ENCODE peak calls at places on chromosomes 11 and 22, in four cellular contexts. H is AG10803, G is fibroblast of mammary gland, K is GM23338. X is an unnamed sample.
A peak's percentile ranks its signal among the peaks of the same experiment; 100 is the strongest.

GRCh38 chr11:58058276-58059010 is 27.7 kb downstream of the OR6Q1 start:
- DNase-seq in G (no peak), H (no peak), K (no peak), X (peak; percentile 24)

GRCh38 chr11:95912902-95913560 is 10.9 kb downstream of the MTMR2 start:
- DNase-seq in K (no peak), H (peak; percentile 70), G (peak; percentile 92), X (no peak)

GRCh38 chr11:113279591-113279990 is 34.8 kb upstream of the TTC12 start:
- DNase-seq in H (no peak), K (no peak), G (no peak), X (no peak)

GRCh38 chr11:58900479-58901420 is 38.5 kb upstream of the GLYATL1 start:
- DNase-seq in G (peak; percentile 80), K (peak; percentile 96), H (peak; percentile 63), X (peak; percentile 63)

GRCh38 chr22:24003887-24004286 is 1.4 kb downstream of the GSTT4 start:
- DNase-seq in H (no peak), K (no peak), G (no peak), X (no peak)

GRCh38 chr11:104705475-104706195 is 192.6 kb downstream of the CASP12 start:
- DNase-seq in G (no peak), H (peak; percentile 1), K (no peak), X (no peak)

GRCh38 chr22:38564669-38565068 is 5.3 kb downstream of the DMC1 start:
- DNase-seq in H (peak; percentile 51), G (peak; percentile 17), K (no peak), X (no peak)

GRCh38 chr22:38970548-38970947 is 11.6 kb upstream of the APOBEC3B start:
- DNase-seq in H (no peak), K (no peak), G (no peak), X (no peak)

GRCh38 chr11:65502274-65502851 is 3.5 kb downstream of the MALAT1 start:
- DNase-seq in G (peak; percentile 49), K (no peak), H (peak; percentile 59), X (no peak)

GRCh38 chr22:19687561-19688300 is 26.6 kb upstream of the SEPTIN5 start:
- DNase-seq in K (no peak), G (no peak), H (peak; percentile 24), X (peak; percentile 66)

DNA sequence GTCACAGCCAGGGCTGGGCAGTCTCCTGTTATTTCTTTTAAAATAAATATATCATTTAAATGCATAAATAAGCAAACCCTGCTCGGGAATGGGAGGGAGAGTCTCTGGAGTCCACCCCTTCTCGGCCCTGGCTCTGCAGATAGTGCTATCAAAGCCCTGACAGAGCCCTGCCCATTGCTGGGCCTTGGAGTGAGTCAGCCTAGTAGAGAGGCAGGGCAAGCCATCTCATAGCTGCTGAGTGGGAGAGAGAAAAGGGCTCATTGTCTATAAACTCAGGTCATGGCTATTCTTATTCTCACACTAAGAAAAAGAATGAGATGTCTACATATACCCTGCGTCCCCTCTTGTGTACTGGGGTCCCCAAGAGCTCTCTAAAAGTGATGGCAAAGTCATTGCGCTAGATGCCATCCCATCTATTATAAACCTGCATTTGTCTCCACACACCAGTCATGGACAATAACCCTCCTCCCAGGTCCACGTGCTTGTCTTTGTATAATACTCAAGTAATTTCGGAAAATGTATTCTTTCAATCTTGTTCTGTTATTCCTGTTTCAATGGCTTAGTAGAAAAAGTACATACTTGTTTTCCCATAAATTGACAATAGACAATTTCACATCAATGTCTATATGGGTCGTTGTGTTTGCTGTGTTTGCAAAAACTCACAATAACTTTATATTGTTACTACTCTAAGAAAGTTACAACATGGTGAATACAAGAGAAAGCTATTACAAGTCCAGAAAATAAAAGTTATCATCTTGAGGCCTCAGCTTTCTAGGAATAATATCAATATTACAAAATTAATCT is 13.4 kb downstream of the OR51B4 start:
- DNase-seq in K (no peak), G (peak; percentile 12), H (no peak), X (no peak)
- H3K4me3 ChIP-seq in K (no peak overlapping the region), G (no peak overlapping the region), H (no peak overlapping the region), X (no peak overlapping the region)

DNA sequence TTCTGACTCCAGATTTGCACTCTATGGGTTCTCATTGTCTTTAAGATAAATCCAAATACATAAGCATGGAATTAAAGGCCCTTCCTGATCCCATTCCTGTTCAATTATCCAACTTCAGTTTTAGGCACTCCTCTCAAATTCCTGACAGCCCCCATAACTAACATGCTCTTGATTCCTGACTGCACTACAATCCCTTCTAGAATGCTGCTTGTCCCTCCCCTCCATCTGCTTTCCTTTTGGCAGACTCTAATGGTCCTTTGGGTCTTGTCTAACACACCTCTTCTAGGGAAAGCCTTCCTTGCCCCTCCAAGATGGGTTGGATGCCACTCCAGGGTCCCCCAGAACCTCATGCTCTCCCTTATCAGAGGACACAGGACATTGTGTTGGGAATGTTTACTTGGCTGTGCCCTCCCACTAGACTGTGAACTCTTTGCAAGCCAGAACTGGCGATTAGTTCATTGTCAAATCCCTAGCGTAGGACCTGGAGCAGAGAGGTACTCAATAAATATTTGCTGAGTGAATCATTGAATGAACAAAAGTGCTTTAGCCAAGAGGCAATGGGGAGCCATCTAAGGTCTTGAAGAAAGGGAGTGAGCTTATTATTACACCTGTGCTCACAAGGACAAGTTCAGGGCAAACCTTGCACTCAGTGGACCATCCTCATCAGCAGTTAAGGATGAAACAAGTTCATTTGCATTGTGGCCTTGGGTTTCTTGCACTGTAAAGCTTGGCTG is 1.2 kb upstream of the RASSF10 start:
- DNase-seq in H (no peak), G (no peak), K (no peak), X (no peak)
- H3K4me3 ChIP-seq in H (no peak overlapping the region), G (no peak overlapping the region), K (peak overlapping the region; percentile 70), X (peak overlapping the region; percentile 44)

DNA sequence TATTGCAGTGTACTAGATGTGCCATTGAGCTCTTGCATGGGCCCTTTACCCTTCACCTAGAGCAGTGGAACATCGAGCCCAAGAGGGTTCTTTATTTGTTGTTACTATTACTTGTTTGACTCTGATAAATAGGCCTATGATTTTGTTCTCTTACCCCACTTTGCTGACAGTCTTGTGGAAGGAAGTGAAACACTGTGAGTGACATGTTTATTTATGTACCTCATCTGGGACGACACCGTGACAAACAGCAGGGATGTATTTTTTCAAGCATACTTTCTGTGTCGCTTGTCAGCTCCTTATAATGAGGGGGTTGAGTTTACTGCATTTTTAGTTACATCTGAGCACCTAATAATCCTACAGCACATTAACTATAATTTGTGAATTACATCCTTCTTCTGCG is 1010.3 kb upstream of the TENM4 start:
- DNase-seq in K (no peak), H (no peak), G (no peak), X (no peak)
- H3K4me3 ChIP-seq in K (no peak overlapping the region), H (no peak overlapping the region), G (no peak overlapping the region), X (no peak overlapping the region)

GRCh38 chr11:128716661-128717210 is 22.9 kb downstream of the FLI1 start:
- DNase-seq in K (peak; percentile 18), H (no peak), G (no peak), X (no peak)
- H3K4me3 ChIP-seq in K (no peak overlapping the region), H (no peak overlapping the region), G (no peak overlapping the region), X (peak overlapping the region; percentile 11)

GRCh38 chr11:64027619-64028397 is 7.9 kb upstream of the FLRT1 start:
- DNase-seq in H (no peak), K (no peak), G (no peak), X (no peak)
- H3K4me3 ChIP-seq in H (no peak overlapping the region), K (peak overlapping the region; percentile 41), G (no peak overlapping the region), X (no peak overlapping the region)

GRCh38 chr11:1548221-1549070 is 23.6 kb downstream of the DUSP8 start:
- DNase-seq in H (peak; percentile 40), K (peak; percentile 76), G (peak; percentile 10), X (peak; percentile 88)
- H3K4me3 ChIP-seq in H (no peak overlapping the region), K (peak overlapping the region; percentile 60), G (no peak overlapping the region), X (peak overlapping the region; percentile 53)

GRCh38 chr11:63565728-63566127 is 2.5 kb upstream of the PLAAT2 start:
- DNase-seq in K (no peak), H (no peak), G (no peak), X (no peak)

GRCh38 chr11:63564056-63564784 is 1.0 kb upstream of the PLAAT2 start:
- DNase-seq in K (no peak), G (no peak), H (no peak), X (no peak)

GRCh38 chr11:63560506-63561179 is 2.5 kb downstream of the PLAAT2 start:
- DNase-seq in K (no peak), G (no peak), H (no peak), X (peak; percentile 88)

GRCh38 chr11:63564785-63565350 is 1.7 kb upstream of the PLAAT2 start:
- DNase-seq in H (no peak), G (no peak), K (no peak), X (no peak)

GRCh38 chr11:63563201-63564055 is at the start of gene PLAAT2:
- DNase-seq in K (no peak), G (no peak), H (no peak), X (no peak)
- H3K4me3 ChIP-seq in K (no peak within 1 kb of the TSS), G (no peak within 1 kb of the TSS), H (no peak within 1 kb of the TSS), X (no peak within 1 kb of the TSS)

GRCh38 chr11:67507891-67508485 is at the start of gene CDK2AP2:
- DNase-seq in G (peak; percentile 99), K (peak; percentile 100), H (peak; percentile 100), X (peak; percentile 99)

GRCh38 chr11:67504950-67505561 is at the start of gene PITPNM1:
- DNase-seq in G (no peak), K (peak; percentile 75), H (peak; percentile 29), X (peak; percentile 97)

GRCh38 chr11:67505605-67506396 is 638 bp upstream of the PITPNM1 start:
- DNase-seq in H (peak; percentile 93), G (peak; percentile 90), K (peak; percentile 94), X (peak; percentile 98)

GRCh38 chr11:67507242-67507890 is 596 bp downstream of the CDK2AP2 start:
- DNase-seq in H (peak; percentile 64), K (peak; percentile 93), G (peak; percentile 74), X (peak; percentile 78)

GRCh38 chr11:67506426-67507032 is 1.4 kb upstream of the PITPNM1 start:
- DNase-seq in K (no peak), H (no peak), G (no peak), X (no peak)
- H3K4me3 ChIP-seq in K (peak overlapping the region; percentile 86), H (no peak overlapping the region), G (no peak overlapping the region), X (peak overlapping the region; percentile 75)